ENCODE peak calls at places on chromosome 10, in five cellular contexts. One of them, this sample, is unnamed. For H3K4me1, the result is how much of the 10 kb centered on the place peaks cover.

GRCh38 chr10:45224219-45224841 is 91.1 kb downstream of the OR13A1 start:
- DNase-seq in pancreas: no peak
- DNase-seq in fibroblast of lung: no peak
- DNase-seq in HCT116: no peak
- DNase-seq in transverse colon: no peak
- DNase-seq in this sample: no peak

GRCh38 chr10:26839966-26840627 is 20.7 kb downstream of the ABI1 start:
- DNase-seq in pancreas: no peak
- DNase-seq in fibroblast of lung: peak
- DNase-seq in HCT116: no peak
- DNase-seq in transverse colon: no peak
- DNase-seq in this sample: no peak

GRCh38 chr10:110784198-110784597 is 87.5 kb upstream of the PDCD4 start:
- DNase-seq in pancreas: no peak
- DNase-seq in fibroblast of lung: no peak
- DNase-seq in HCT116: no peak
- DNase-seq in transverse colon: no peak
- DNase-seq in this sample: no peak

GRCh38 chr10:92014620-92015019 is 91.0 kb downstream of the BTAF1 start:
- DNase-seq in pancreas: no peak
- DNase-seq in fibroblast of lung: no peak
- DNase-seq in HCT116: no peak
- DNase-seq in transverse colon: no peak
- DNase-seq in this sample: no peak

GRCh38 chr10:59372543-59372942 is 10.2 kb upstream of the FAM13C start:
- DNase-seq in pancreas: no peak
- DNase-seq in fibroblast of lung: peak
- DNase-seq in HCT116: no peak
- DNase-seq in transverse colon: no peak
- DNase-seq in this sample: no peak

GRCh38 chr10:49395741-49396665 is at the start of gene DRGX:
- DNase-seq in pancreas: no peak
- DNase-seq in fibroblast of lung: no peak
- DNase-seq in HCT116: no peak
- DNase-seq in transverse colon: no peak
- DNase-seq in this sample: no peak

GRCh38 chr10:7075851-7076250 is 335.0 kb downstream of the SFMBT2 start:
- DNase-seq in pancreas: no peak
- DNase-seq in fibroblast of lung: no peak
- DNase-seq in HCT116: no peak
- DNase-seq in transverse colon: no peak
- DNase-seq in this sample: no peak

GRCh38 chr10:104267721-104268690 is 978 bp upstream of the GSTO2 start:
- DNase-seq in pancreas: no peak
- DNase-seq in fibroblast of lung: no peak
- DNase-seq in HCT116: no peak
- DNase-seq in transverse colon: no peak
- DNase-seq in this sample: no peak

GRCh38 chr10:21363087-21363752 is 162.3 kb downstream of the SKIDA1 start:
- DNase-seq in pancreas: no peak
- DNase-seq in fibroblast of lung: no peak
- DNase-seq in HCT116: no peak
- DNase-seq in transverse colon: no peak
- DNase-seq in this sample: no peak

GRCh38 chr10:103493362-103493871 is at the start of gene NEURL1:
- DNase-seq in pancreas: no peak
- DNase-seq in fibroblast of lung: no peak
- DNase-seq in HCT116: no peak
- DNase-seq in transverse colon: no peak
- DNase-seq in this sample: no peak

GRCh38 chr10:1364151-1364910 is 308.1 kb downstream of the WDR37 start:
- DNase-seq in pancreas: no peak
- DNase-seq in fibroblast of lung: no peak
- DNase-seq in HCT116: no peak
- DNase-seq in transverse colon: no peak
- DNase-seq in this sample: no peak

GRCh38 chr10:124078714-124079113 is 14.7 kb downstream of the CHST15 start:
- DNase-seq in pancreas: no peak
- DNase-seq in fibroblast of lung: no peak
- DNase-seq in HCT116: no peak
- DNase-seq in transverse colon: no peak
- DNase-seq in this sample: no peak
- H3K4me1 ChIP-seq in pancreas: under half
- H3K4me1 ChIP-seq in fibroblast of lung: under half
- H3K4me1 ChIP-seq in HCT116: under half
- H3K4me1 ChIP-seq in transverse colon: under half
- H3K4me1 ChIP-seq in this sample: under half

GRCh38 chr10:88243202-88243744 is 339.8 kb downstream of the RNLS start:
- DNase-seq in pancreas: no peak
- DNase-seq in fibroblast of lung: no peak
- DNase-seq in HCT116: no peak
- DNase-seq in transverse colon: no peak
- DNase-seq in this sample: no peak
- H3K27ac ChIP-seq in pancreas: peak
- H3K27ac ChIP-seq in fibroblast of lung: peak
- H3K27ac ChIP-seq in HCT116: no peak
- H3K27ac ChIP-seq in transverse colon: peak
- H3K27ac ChIP-seq in this sample: no peak

GRCh38 chr10:84311596-84311995 is 16.8 kb upstream of the CCSER2 start:
- DNase-seq in pancreas: no peak
- DNase-seq in fibroblast of lung: no peak
- DNase-seq in HCT116: no peak
- DNase-seq in transverse colon: no peak
- DNase-seq in this sample: no peak

GRCh38 chr10:84306751-84307384 is 21.5 kb upstream of the CCSER2 start:
- DNase-seq in pancreas: no peak
- DNase-seq in fibroblast of lung: no peak
- DNase-seq in HCT116: no peak
- DNase-seq in transverse colon: no peak
- DNase-seq in this sample: no peak

GRCh38 chr10:84308481-84309304 is 19.7 kb upstream of the CCSER2 start:
- DNase-seq in pancreas: no peak
- DNase-seq in fibroblast of lung: peak
- DNase-seq in HCT116: no peak
- DNase-seq in transverse colon: peak
- DNase-seq in this sample: no peak

GRCh38 chr10:84310470-84310869 is 17.9 kb upstream of the CCSER2 start:
- DNase-seq in pancreas: no peak
- DNase-seq in fibroblast of lung: peak
- DNase-seq in HCT116: no peak
- DNase-seq in transverse colon: no peak
- DNase-seq in this sample: no peak

GRCh38 chr10:84308021-84308420 is 20.4 kb upstream of the CCSER2 start:
- DNase-seq in pancreas: no peak
- DNase-seq in fibroblast of lung: peak
- DNase-seq in HCT116: no peak
- DNase-seq in transverse colon: no peak
- DNase-seq in this sample: no peak
- H3K4me3 ChIP-seq in pancreas: no peak
- H3K4me3 ChIP-seq in fibroblast of lung: no peak
- H3K4me3 ChIP-seq in HCT116: no peak
- H3K4me3 ChIP-seq in transverse colon: no peak
- H3K4me3 ChIP-seq in this sample: no peak

GRCh38 chr10:51699475-51700227 is at the start of gene CSTF2T:
- DNase-seq in pancreas: peak
- DNase-seq in fibroblast of lung: peak
- DNase-seq in HCT116: peak
- DNase-seq in transverse colon: peak
- DNase-seq in this sample: peak
- H3K4me1 ChIP-seq in pancreas: under half
- H3K4me1 ChIP-seq in fibroblast of lung: under half
- H3K4me1 ChIP-seq in HCT116: under half
- H3K4me1 ChIP-seq in transverse colon: under half
- H3K4me1 ChIP-seq in this sample: under half

GRCh38 chr10:116421815-116422214 is 5.8 kb upstream of the PNLIPRP3 start:
- DNase-seq in pancreas: no peak
- DNase-seq in fibroblast of lung: no peak
- DNase-seq in HCT116: no peak
- DNase-seq in transverse colon: no peak
- DNase-seq in this sample: no peak

GRCh38 chr10:116417821-116418220 is 9.8 kb upstream of the PNLIPRP3 start:
- DNase-seq in pancreas: no peak
- DNase-seq in fibroblast of lung: peak
- DNase-seq in HCT116: no peak
- DNase-seq in transverse colon: no peak
- DNase-seq in this sample: no peak

GRCh38 chr10:116418394-116418793 is 9.3 kb upstream of the PNLIPRP3 start:
- DNase-seq in pancreas: no peak
- DNase-seq in fibroblast of lung: no peak
- DNase-seq in HCT116: no peak
- DNase-seq in transverse colon: no peak
- DNase-seq in this sample: no peak
- H3K27ac ChIP-seq in pancreas: no peak
- H3K27ac ChIP-seq in fibroblast of lung: no peak
- H3K27ac ChIP-seq in HCT116: no peak
- H3K27ac ChIP-seq in transverse colon: no peak
- H3K27ac ChIP-seq in this sample: no peak

GRCh38 chr10:100814751-100815474 is 69.5 kb downstream of the PAX2 start:
- DNase-seq in pancreas: no peak
- DNase-seq in fibroblast of lung: no peak
- DNase-seq in HCT116: no peak
- DNase-seq in transverse colon: no peak
- DNase-seq in this sample: no peak
- H3K4me3 ChIP-seq in pancreas: no peak
- H3K4me3 ChIP-seq in fibroblast of lung: no peak
- H3K4me3 ChIP-seq in HCT116: no peak
- H3K4me3 ChIP-seq in transverse colon: no peak
- H3K4me3 ChIP-seq in this sample: no peak

DNA sequence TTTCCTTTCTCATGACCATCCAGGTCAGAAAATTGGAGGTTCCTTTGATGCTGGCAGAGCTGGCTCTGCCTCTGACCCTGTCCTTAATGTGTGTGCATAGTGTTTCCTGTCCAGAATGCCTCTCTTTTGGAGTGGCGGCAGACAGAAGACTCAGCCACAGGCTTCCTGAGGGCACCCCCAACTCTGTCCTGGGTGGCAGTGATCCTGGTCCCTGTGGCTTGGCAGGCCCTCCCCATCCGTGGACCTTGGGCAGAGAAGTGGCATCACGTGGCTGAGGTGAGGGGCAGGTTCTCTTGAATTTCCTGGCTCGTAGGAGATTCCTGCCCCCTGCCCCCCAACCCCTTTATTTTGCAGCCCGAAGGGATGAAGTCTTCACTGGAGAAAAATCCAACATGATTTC is 133.1 kb downstream of the RGS10 start:
- DNase-seq in pancreas: no peak
- DNase-seq in fibroblast of lung: no peak
- DNase-seq in HCT116: no peak
- DNase-seq in transverse colon: no peak
- DNase-seq in this sample: no peak
- H3K4me1 ChIP-seq in pancreas: under half
- H3K4me1 ChIP-seq in fibroblast of lung: under half
- H3K4me1 ChIP-seq in HCT116: under half
- H3K4me1 ChIP-seq in transverse colon: under half
- H3K4me1 ChIP-seq in this sample: under half

GRCh38 chr10:71746344-71747037 is 26.8 kb downstream of the VSIR start:
- DNase-seq in pancreas: no peak
- DNase-seq in fibroblast of lung: no peak
- DNase-seq in HCT116: no peak
- DNase-seq in transverse colon: peak
- DNase-seq in this sample: no peak
- H3K27ac ChIP-seq in pancreas: peak
- H3K27ac ChIP-seq in fibroblast of lung: no peak
- H3K27ac ChIP-seq in HCT116: no peak
- H3K27ac ChIP-seq in transverse colon: peak
- H3K27ac ChIP-seq in this sample: no peak

GRCh38 chr10:126459878-126460481 is 71.7 kb upstream of the ADAM12 start:
- DNase-seq in pancreas: no peak
- DNase-seq in fibroblast of lung: peak
- DNase-seq in HCT116: peak
- DNase-seq in transverse colon: no peak
- DNase-seq in this sample: no peak
- H3K4me3 ChIP-seq in pancreas: no peak
- H3K4me3 ChIP-seq in fibroblast of lung: no peak
- H3K4me3 ChIP-seq in HCT116: no peak
- H3K4me3 ChIP-seq in transverse colon: no peak
- H3K4me3 ChIP-seq in this sample: no peak

DNA sequence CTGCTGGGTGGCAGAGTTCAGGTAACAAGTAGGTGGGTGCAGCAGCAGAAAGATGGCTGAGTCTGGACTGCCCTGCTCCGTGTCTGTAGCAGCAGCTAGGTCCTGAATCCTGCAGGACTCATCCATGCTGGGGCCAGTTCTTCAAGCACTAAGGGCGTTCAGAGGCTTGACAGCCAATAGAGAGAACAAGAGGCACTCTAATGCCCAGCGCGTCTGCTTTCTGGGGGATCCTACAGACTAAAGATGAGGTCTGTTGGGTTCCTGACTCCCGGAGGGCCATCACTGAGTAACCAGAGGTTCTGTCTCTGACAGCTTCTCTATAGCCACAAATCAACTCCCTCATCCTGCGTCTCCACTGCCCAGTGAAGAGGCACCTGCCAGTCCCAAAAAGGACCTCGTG is 125.5 kb downstream of the PTPN20 start:
- DNase-seq in pancreas: peak
- DNase-seq in fibroblast of lung: no peak
- DNase-seq in HCT116: no peak
- DNase-seq in transverse colon: no peak
- DNase-seq in this sample: no peak
- H3K4me1 ChIP-seq in pancreas: under half
- H3K4me1 ChIP-seq in fibroblast of lung: under half
- H3K4me1 ChIP-seq in HCT116: under half
- H3K4me1 ChIP-seq in transverse colon: under half
- H3K4me1 ChIP-seq in this sample: under half

This sample was measured in iPS DF 6.9.